ENCODE peak calls at places on chromosome 9, in five cellular contexts. One of them, this sample, is unnamed. For H3K4me1, the result is how much of the 10 kb centered on the place peaks cover.

GRCh38 chr9:77765781-77766259 is 117.7 kb upstream of the GNA14 start:
- DNase-seq in hepatocyte: no peak
- DNase-seq in K562: no peak
- DNase-seq in sigmoid colon: no peak
- DNase-seq in pancreas: no peak
- DNase-seq in this sample: no peak

GRCh38 chr9:21616082-21616778 is 134.1 kb upstream of the IFNE start:
- DNase-seq in hepatocyte: peak
- DNase-seq in K562: no peak
- DNase-seq in sigmoid colon: no peak
- DNase-seq in pancreas: no peak
- DNase-seq in this sample: no peak

GRCh38 chr9:84054341-84055010 is 73.9 kb downstream of the RMI1 start:
- DNase-seq in hepatocyte: no peak
- DNase-seq in K562: no peak
- DNase-seq in sigmoid colon: no peak
- DNase-seq in pancreas: no peak
- DNase-seq in this sample: no peak

GRCh38 chr9:134221273-134222017 is 57.1 kb upstream of the RNU6ATAC start:
- DNase-seq in hepatocyte: no peak
- DNase-seq in K562: no peak
- DNase-seq in sigmoid colon: peak
- DNase-seq in pancreas: peak
- DNase-seq in this sample: peak

GRCh38 chr9:101705135-101705661 is 33.2 kb downstream of the GRIN3A start:
- DNase-seq in hepatocyte: peak
- DNase-seq in K562: no peak
- DNase-seq in sigmoid colon: no peak
- DNase-seq in pancreas: no peak
- DNase-seq in this sample: peak

GRCh38 chr9:91903126-91903911 is 46.7 kb downstream of the ROR2 start:
- DNase-seq in hepatocyte: peak
- DNase-seq in K562: no peak
- DNase-seq in sigmoid colon: peak
- DNase-seq in pancreas: no peak
- DNase-seq in this sample: peak

GRCh38 chr9:14320272-14321245 is 6.6 kb upstream of the NFIB start:
- DNase-seq in hepatocyte: no peak
- DNase-seq in K562: no peak
- DNase-seq in sigmoid colon: no peak
- DNase-seq in pancreas: no peak
- DNase-seq in this sample: no peak

GRCh38 chr9:100092066-100092465 is 6.7 kb downstream of the ERP44 start:
- DNase-seq in hepatocyte: no peak
- DNase-seq in K562: no peak
- DNase-seq in sigmoid colon: no peak
- DNase-seq in pancreas: no peak
- DNase-seq in this sample: no peak

GRCh38 chr9:86979686-86980085 is 32.4 kb upstream of the GAS1 start:
- DNase-seq in hepatocyte: no peak
- DNase-seq in K562: no peak
- DNase-seq in sigmoid colon: no peak
- DNase-seq in pancreas: no peak
- DNase-seq in this sample: no peak

GRCh38 chr9:13459071-13459470 is 179.6 kb upstream of the MPDZ start:
- DNase-seq in hepatocyte: no peak
- DNase-seq in K562: no peak
- DNase-seq in sigmoid colon: no peak
- DNase-seq in pancreas: no peak
- DNase-seq in this sample: no peak

GRCh38 chr9:118522093-118523028 is 818.2 kb downstream of the TLR4 start:
- DNase-seq in hepatocyte: peak
- DNase-seq in K562: peak
- DNase-seq in sigmoid colon: no peak
- DNase-seq in pancreas: no peak
- DNase-seq in this sample: no peak

GRCh38 chr9:9061599-9061998 is 1262.0 kb upstream of the DMAC1 start:
- DNase-seq in hepatocyte: no peak
- DNase-seq in K562: no peak
- DNase-seq in sigmoid colon: no peak
- DNase-seq in pancreas: no peak
- DNase-seq in this sample: no peak

GRCh38 chr9:88694625-88695024 is 159.6 kb downstream of the NXNL2 start:
- DNase-seq in hepatocyte: no peak
- DNase-seq in K562: no peak
- DNase-seq in sigmoid colon: no peak
- DNase-seq in pancreas: no peak
- DNase-seq in this sample: no peak

GRCh38 chr9:120676767-120677402 is 37.4 kb downstream of the MEGF9 start:
- DNase-seq in hepatocyte: no peak
- DNase-seq in K562: no peak
- DNase-seq in sigmoid colon: no peak
- DNase-seq in pancreas: no peak
- DNase-seq in this sample: no peak

GRCh38 chr9:115373000-115373709 is 255.2 kb upstream of the TNC start:
- DNase-seq in hepatocyte: peak
- DNase-seq in K562: no peak
- DNase-seq in sigmoid colon: no peak
- DNase-seq in pancreas: no peak
- DNase-seq in this sample: no peak

GRCh38 chr9:93094294-93095204 is 1.5 kb upstream of the CARD19 start:
- DNase-seq in hepatocyte: no peak
- DNase-seq in K562: no peak
- DNase-seq in sigmoid colon: peak
- DNase-seq in pancreas: peak
- DNase-seq in this sample: peak

GRCh38 chr9:72363226-72363625 is 1.8 kb downstream of the ZFAND5 start:
- DNase-seq in hepatocyte: no peak
- DNase-seq in K562: no peak
- DNase-seq in sigmoid colon: no peak
- DNase-seq in pancreas: no peak
- DNase-seq in this sample: no peak

GRCh38 chr9:112050544-112051475 is 124.3 kb downstream of the SUSD1 start:
- DNase-seq in hepatocyte: peak
- DNase-seq in K562: no peak
- DNase-seq in sigmoid colon: peak
- DNase-seq in pancreas: no peak
- DNase-seq in this sample: peak

GRCh38 chr9:134942011-134942410 is 24.3 kb upstream of the FCN1 start:
- DNase-seq in hepatocyte: no peak
- DNase-seq in K562: no peak
- DNase-seq in sigmoid colon: no peak
- DNase-seq in pancreas: no peak
- DNase-seq in this sample: no peak

GRCh38 chr9:90310523-90310879 is 332.1 kb downstream of the DIRAS2 start:
- DNase-seq in hepatocyte: no peak
- DNase-seq in K562: no peak
- DNase-seq in sigmoid colon: no peak
- DNase-seq in pancreas: no peak
- DNase-seq in this sample: no peak

GRCh38 chr9:14661421-14662059 is 31.7 kb downstream of the ZDHHC21 start:
- DNase-seq in hepatocyte: peak
- DNase-seq in K562: peak
- DNase-seq in sigmoid colon: no peak
- DNase-seq in pancreas: no peak
- DNase-seq in this sample: no peak

GRCh38 chr9:13061390-13061789 is 218.1 kb downstream of the MPDZ start:
- DNase-seq in hepatocyte: no peak
- DNase-seq in K562: no peak
- DNase-seq in sigmoid colon: no peak
- DNase-seq in pancreas: no peak
- DNase-seq in this sample: no peak

GRCh38 chr9:135283621-135284020 is 196.0 kb upstream of the PPP1R26 start:
- DNase-seq in hepatocyte: no peak
- DNase-seq in K562: no peak
- DNase-seq in sigmoid colon: no peak
- DNase-seq in pancreas: peak
- DNase-seq in this sample: no peak

GRCh38 chr9:78122631-78123030 is 91.0 kb upstream of the GNAQ start:
- DNase-seq in hepatocyte: no peak
- DNase-seq in K562: no peak
- DNase-seq in sigmoid colon: no peak
- DNase-seq in pancreas: no peak
- DNase-seq in this sample: no peak

GRCh38 chr9:12069366-12069765 is 623.8 kb upstream of the TYRP1 start:
- DNase-seq in hepatocyte: no peak
- DNase-seq in K562: no peak
- DNase-seq in sigmoid colon: no peak
- DNase-seq in pancreas: no peak
- DNase-seq in this sample: no peak

GRCh38 chr9:25350011-25350410 is 328.2 kb downstream of the TUSC1 start:
- DNase-seq in hepatocyte: no peak
- DNase-seq in K562: no peak
- DNase-seq in sigmoid colon: no peak
- DNase-seq in pancreas: no peak
- DNase-seq in this sample: no peak

GRCh38 chr9:72633966-72634365 is 112.6 kb downstream of the TMC1 start:
- DNase-seq in hepatocyte: no peak
- DNase-seq in K562: peak
- DNase-seq in sigmoid colon: no peak
- DNase-seq in pancreas: no peak
- DNase-seq in this sample: no peak

GRCh38 chr9:93129286-93129685 is 4.8 kb downstream of the NINJ1 start:
- DNase-seq in hepatocyte: no peak
- DNase-seq in K562: no peak
- DNase-seq in sigmoid colon: peak
- DNase-seq in pancreas: peak
- DNase-seq in this sample: peak

GRCh38 chr9:108755979-108756378 is 99.8 kb downstream of the ACTL7B start:
- DNase-seq in hepatocyte: no peak
- DNase-seq in K562: no peak
- DNase-seq in sigmoid colon: no peak
- DNase-seq in pancreas: no peak
- DNase-seq in this sample: no peak

GRCh38 chr9:108760841-108761240 is 94.9 kb downstream of the ACTL7B start:
- DNase-seq in hepatocyte: no peak
- DNase-seq in K562: no peak
- DNase-seq in sigmoid colon: no peak
- DNase-seq in pancreas: no peak
- DNase-seq in this sample: no peak

GRCh38 chr9:108759835-108760234 is 96.0 kb downstream of the ACTL7B start:
- DNase-seq in hepatocyte: no peak
- DNase-seq in K562: no peak
- DNase-seq in sigmoid colon: no peak
- DNase-seq in pancreas: peak
- DNase-seq in this sample: no peak

GRCh38 chr9:108759399-108759798 is 96.4 kb downstream of the ACTL7B start:
- DNase-seq in hepatocyte: no peak
- DNase-seq in K562: no peak
- DNase-seq in sigmoid colon: no peak
- DNase-seq in pancreas: peak
- DNase-seq in this sample: no peak

DNA sequence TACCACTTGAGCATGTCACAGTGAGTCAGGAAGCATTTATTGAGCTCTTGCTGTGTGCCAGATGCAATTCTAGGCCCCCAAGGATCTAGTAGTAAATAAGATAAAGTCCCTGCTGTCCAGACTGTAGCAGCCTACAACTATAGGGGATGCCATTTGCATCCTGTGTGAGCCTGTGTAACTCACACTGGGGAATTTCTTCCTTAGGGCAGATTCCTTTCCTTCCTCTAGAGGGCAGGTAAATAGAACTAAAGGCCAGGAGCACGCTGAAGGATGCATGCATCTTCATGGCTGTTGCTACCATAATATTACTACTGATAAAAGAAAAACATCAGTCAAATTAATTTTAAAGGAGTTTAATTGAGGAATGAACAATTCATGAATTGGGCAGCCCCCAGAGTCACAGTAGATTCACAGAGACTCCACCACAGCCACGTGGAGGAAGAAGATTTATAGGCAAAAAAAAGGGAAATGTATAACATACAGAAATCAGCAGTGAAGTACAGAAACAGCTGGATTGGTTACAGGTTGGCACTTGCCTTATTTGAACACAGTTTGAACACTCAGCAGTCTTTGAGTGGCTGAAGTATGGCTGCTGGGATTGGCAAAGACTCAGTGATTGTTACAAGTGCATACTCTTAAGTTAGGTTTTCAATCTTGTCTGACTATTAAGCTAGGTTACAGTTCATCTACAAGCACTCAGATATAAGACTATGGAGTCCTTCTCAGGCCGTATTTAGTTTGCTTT is 98.9 kb downstream of the ACTL7B start:
- DNase-seq in hepatocyte: no peak
- DNase-seq in K562: no peak
- DNase-seq in sigmoid colon: no peak
- DNase-seq in pancreas: no peak
- DNase-seq in this sample: no peak
- TF ChIP-seq CTCF in hepatocyte: peak
- TF ChIP-seq CTCF in K562: no peak
- TF ChIP-seq CTCF in sigmoid colon: no peak
- TF ChIP-seq CTCF in pancreas: no peak
- TF ChIP-seq CTCF in this sample: peak

GRCh38 chr9:133140606-133141005 is 19.6 kb upstream of the RALGDS start:
- DNase-seq in hepatocyte: no peak
- DNase-seq in K562: no peak
- DNase-seq in sigmoid colon: no peak
- DNase-seq in pancreas: peak
- DNase-seq in this sample: no peak
- H3K4me1 ChIP-seq in hepatocyte: under half
- H3K4me1 ChIP-seq in K562: half or more
- H3K4me1 ChIP-seq in sigmoid colon: half or more
- H3K4me1 ChIP-seq in pancreas: under half
- H3K4me1 ChIP-seq in this sample: under half

DNA sequence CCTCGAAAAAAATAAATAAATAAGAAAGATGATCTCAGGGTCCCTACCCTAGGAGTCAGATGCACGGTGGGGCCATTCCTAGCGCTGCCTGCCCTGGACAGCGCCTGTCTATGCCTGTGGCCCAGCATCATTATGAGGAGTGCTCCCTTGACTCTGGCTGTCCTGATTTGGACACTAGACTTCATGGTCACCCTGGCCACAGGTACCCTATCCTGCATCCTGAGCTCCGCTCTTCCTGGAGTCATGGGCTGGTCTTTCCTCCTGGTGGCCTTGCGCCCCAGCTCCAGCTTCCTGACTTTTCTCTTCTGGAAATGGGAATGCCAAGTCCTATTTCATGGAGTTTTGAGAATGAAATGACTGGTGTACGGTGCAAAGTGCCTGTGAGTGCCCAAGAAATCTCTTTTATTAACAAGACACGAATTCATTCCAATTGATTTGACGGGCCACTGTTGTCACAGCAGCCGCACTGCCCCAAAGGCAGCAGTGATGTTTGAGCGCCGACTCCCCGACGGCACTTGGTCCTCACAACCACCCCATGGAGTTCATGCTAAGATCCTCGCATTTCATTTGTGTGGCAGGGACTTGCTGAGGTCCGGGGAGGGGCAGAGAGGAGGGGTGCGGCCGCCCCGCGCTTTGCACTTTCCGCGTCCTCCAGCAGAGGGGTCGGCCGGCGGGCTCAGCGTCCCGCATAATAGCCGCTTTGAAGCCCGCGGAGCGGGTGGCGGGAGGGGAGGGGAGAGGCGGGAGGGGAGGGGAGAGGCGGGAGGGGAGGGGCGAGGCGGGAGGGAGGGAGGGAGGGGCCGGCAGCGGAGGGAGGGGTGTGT is 453 bp upstream of the AIF1L start:
- DNase-seq in hepatocyte: peak
- DNase-seq in K562: peak
- DNase-seq in sigmoid colon: no peak
- DNase-seq in pancreas: no peak
- DNase-seq in this sample: no peak
- TF ChIP-seq CTCF in hepatocyte: peak
- TF ChIP-seq CTCF in K562: no peak
- TF ChIP-seq CTCF in sigmoid colon: no peak
- TF ChIP-seq CTCF in pancreas: no peak
- TF ChIP-seq CTCF in this sample: no peak

GRCh38 chr9:128252317-128253139 is 23.3 kb downstream of the GOLGA2 start:
- DNase-seq in hepatocyte: no peak
- DNase-seq in K562: no peak
- DNase-seq in sigmoid colon: no peak
- DNase-seq in pancreas: peak
- DNase-seq in this sample: no peak
- H3K4me1 ChIP-seq in hepatocyte: under half
- H3K4me1 ChIP-seq in K562: half or more
- H3K4me1 ChIP-seq in sigmoid colon: under half
- H3K4me1 ChIP-seq in pancreas: under half
- H3K4me1 ChIP-seq in this sample: under half